ENCODE peak calls at places on chromosomes 13 and 19, in seven cellular contexts. E is NT2/D1, I is K562, Q is H1, O is HepG2, U is GM12878, M is HCT116. J is an unnamed sample.

GRCh38 chr13:74153316-74153715 is 19.1 kb upstream of the KLF12 start:
- DNase-seq in I (no peak), M (no peak), O (no peak), U (no peak), Q (no peak), E (no peak), J (no peak)

GRCh38 chr13:96229356-96229755 is 139.4 kb downstream of the HS6ST3 start:
- DNase-seq in U (no peak), O (peak), Q (no peak), E (peak), M (peak), I (peak), J (peak)

GRCh38 chr13:37615271-37615670 is 16.7 kb upstream of the POSTN start:
- DNase-seq in I (no peak), E (no peak), Q (no peak), U (no peak), M (no peak), O (no peak), J (no peak)

GRCh38 chr19:1254081-1254527 is 5.7 kb downstream of the MIDN start:
- DNase-seq in M (no peak), Q (no peak), I (no peak), O (no peak), E (no peak), U (no peak), J (no peak)

GRCh38 chr19:8611391-8611883 is 922 bp upstream of the ADAMTS10 start:
- DNase-seq in M (no peak), I (no peak), E (no peak), U (no peak), Q (no peak), O (no peak), J (peak)

GRCh38 chr19:17762505-17763229 is 11.4 kb downstream of the FCHO1 start:
- DNase-seq in M (no peak), I (peak), O (peak), Q (peak), E (no peak), U (no peak), J (peak)

GRCh38 chr19:51015691-51016267 is 3.7 kb downstream of the KLK10 start:
- DNase-seq in O (no peak), Q (no peak), M (no peak), I (no peak), E (no peak), U (no peak), J (no peak)

GRCh38 chr19:38929929-38930775 is at the start of gene SARS2:
- DNase-seq in E (peak), M (peak), O (peak), U (peak), I (peak), Q (peak), J (peak)

GRCh38 chr13:33109801-33110200 is 93.6 kb downstream of the KL start:
- DNase-seq in M (no peak), U (no peak), I (peak), Q (peak), O (no peak), E (no peak), J (no peak)

GRCh38 chr13:41271456-41272285 is 8.3 kb upstream of the MTRF1 start:
- DNase-seq in U (peak), M (no peak), I (no peak), Q (no peak), O (no peak), E (no peak), J (no peak)

GRCh38 chr13:45416521-45417125 is 1.6 kb downstream of the SLC25A30 start:
- DNase-seq in M (no peak), O (no peak), U (no peak), E (no peak), I (peak), Q (no peak), J (no peak)

GRCh38 chr13:57123660-57124059 is 17.1 kb upstream of the PRR20A start:
- DNase-seq in Q (no peak), E (no peak), U (no peak), M (no peak), I (no peak), O (no peak), J (no peak)

GRCh38 chr13:46097663-46098062 is 7.2 kb downstream of the CPB2 start:
- DNase-seq in U (no peak), M (no peak), I (no peak), E (no peak), Q (no peak), O (no peak), J (no peak)

GRCh38 chr13:114174529-114174941 is 4.5 kb upstream of the CFAP97D2 start:
- DNase-seq in Q (no peak), M (no peak), I (no peak), U (no peak), E (no peak), O (no peak), J (no peak)

GRCh38 chr19:46404884-46405658 is 8.3 kb downstream of the CCDC8 start:
- DNase-seq in Q (no peak), I (peak), O (peak), U (no peak), M (no peak), E (no peak), J (no peak)

GRCh38 chr13:91241249-91241648 is 106.2 kb upstream of the MIR17HG start:
- DNase-seq in I (no peak), Q (no peak), O (no peak), E (no peak), U (no peak), M (no peak), J (no peak)

GRCh38 chr19:33376423-33376822 is 2.9 kb downstream of the CEBPG start:
- DNase-seq in I (no peak), U (no peak), E (no peak), O (peak), Q (no peak), M (peak), J (no peak)

GRCh38 chr13:21812192-21812626 is 141.3 kb downstream of the FGF9 start:
- DNase-seq in O (peak), E (no peak), U (no peak), I (no peak), Q (no peak), M (no peak), J (no peak)

GRCh38 chr19:44614313-44614712 is 950 bp downstream of the IGSF23 start:
- DNase-seq in I (no peak), M (no peak), Q (no peak), O (no peak), E (no peak), U (no peak), J (no peak)

GRCh38 chr13:62875118-62875640 is 1459.5 kb upstream of the PCDH20 start:
- DNase-seq in Q (no peak), I (no peak), M (no peak), O (no peak), E (no peak), U (no peak), J (no peak)

GRCh38 chr19:34430738-34431625 is 2.8 kb downstream of the UBA2 start:
- DNase-seq in E (no peak), Q (no peak), U (no peak), O (peak), I (peak), M (peak), J (peak)

GRCh38 chr19:860481-861098 is 1.1 kb downstream of the CFD start:
- DNase-seq in M (peak), O (peak), E (no peak), Q (no peak), U (no peak), I (peak), J (peak)

GRCh38 chr13:45779901-45780300 is 71.7 kb downstream of the SIAH3 start:
- DNase-seq in M (no peak), U (no peak), O (no peak), E (no peak), Q (no peak), I (no peak), J (no peak)

GRCh38 chr13:113121183-113121927 is 1.2 kb upstream of the F10 start:
- DNase-seq in U (no peak), M (no peak), Q (no peak), E (no peak), O (no peak), I (no peak), J (no peak)

GRCh38 chr13:48333976-48334375 is 30.4 kb downstream of the RB1 start:
- DNase-seq in E (no peak), M (no peak), Q (no peak), U (no peak), O (no peak), I (no peak), J (no peak)

GRCh38 chr13:113832204-113832603 is 31.7 kb downstream of the GAS6 start:
- DNase-seq in U (no peak), Q (no peak), O (no peak), M (no peak), E (no peak), I (no peak), J (no peak)

GRCh38 chr13:101691326-101691725 is 238.9 kb downstream of the ITGBL1 start:
- DNase-seq in E (no peak), Q (no peak), M (no peak), O (no peak), U (no peak), I (no peak), J (no peak)

GRCh38 chr19:11169896-11170678 is 14.5 kb upstream of the SPC24 start:
- DNase-seq in I (no peak), O (no peak), M (no peak), E (no peak), U (no peak), Q (no peak), J (no peak)
- H3K4me3 ChIP-seq in I (no peak), O (no peak), M (no peak), E (no peak), U (no peak), Q (no peak), J (no peak)

GRCh38 chr13:109387438-109387837 is 398.9 kb downstream of the IRS2 start:
- DNase-seq in Q (no peak), E (no peak), U (no peak), O (no peak), I (no peak), M (no peak), J (no peak)

GRCh38 chr13:109389456-109389855 is 396.9 kb downstream of the IRS2 start:
- DNase-seq in U (no peak), I (no peak), M (no peak), O (no peak), Q (no peak), E (no peak), J (no peak)

GRCh38 chr13:109393045-109393444 is 393.3 kb downstream of the IRS2 start:
- DNase-seq in I (no peak), M (no peak), O (no peak), U (no peak), E (no peak), Q (no peak), J (no peak)

GRCh38 chr13:109390391-109390790 is 396.0 kb downstream of the IRS2 start:
- DNase-seq in U (no peak), M (no peak), I (no peak), Q (no peak), O (no peak), E (no peak), J (no peak)

GRCh38 chr13:109389892-109390345 is 396.5 kb downstream of the IRS2 start:
- DNase-seq in O (no peak), I (no peak), E (no peak), Q (no peak), U (no peak), M (no peak), J (no peak)
- TF ChIP-seq YY1 in O (no peak), I (no peak), E (no peak), Q (no peak), U (no peak), M (no peak), J (no peak)

DNA sequence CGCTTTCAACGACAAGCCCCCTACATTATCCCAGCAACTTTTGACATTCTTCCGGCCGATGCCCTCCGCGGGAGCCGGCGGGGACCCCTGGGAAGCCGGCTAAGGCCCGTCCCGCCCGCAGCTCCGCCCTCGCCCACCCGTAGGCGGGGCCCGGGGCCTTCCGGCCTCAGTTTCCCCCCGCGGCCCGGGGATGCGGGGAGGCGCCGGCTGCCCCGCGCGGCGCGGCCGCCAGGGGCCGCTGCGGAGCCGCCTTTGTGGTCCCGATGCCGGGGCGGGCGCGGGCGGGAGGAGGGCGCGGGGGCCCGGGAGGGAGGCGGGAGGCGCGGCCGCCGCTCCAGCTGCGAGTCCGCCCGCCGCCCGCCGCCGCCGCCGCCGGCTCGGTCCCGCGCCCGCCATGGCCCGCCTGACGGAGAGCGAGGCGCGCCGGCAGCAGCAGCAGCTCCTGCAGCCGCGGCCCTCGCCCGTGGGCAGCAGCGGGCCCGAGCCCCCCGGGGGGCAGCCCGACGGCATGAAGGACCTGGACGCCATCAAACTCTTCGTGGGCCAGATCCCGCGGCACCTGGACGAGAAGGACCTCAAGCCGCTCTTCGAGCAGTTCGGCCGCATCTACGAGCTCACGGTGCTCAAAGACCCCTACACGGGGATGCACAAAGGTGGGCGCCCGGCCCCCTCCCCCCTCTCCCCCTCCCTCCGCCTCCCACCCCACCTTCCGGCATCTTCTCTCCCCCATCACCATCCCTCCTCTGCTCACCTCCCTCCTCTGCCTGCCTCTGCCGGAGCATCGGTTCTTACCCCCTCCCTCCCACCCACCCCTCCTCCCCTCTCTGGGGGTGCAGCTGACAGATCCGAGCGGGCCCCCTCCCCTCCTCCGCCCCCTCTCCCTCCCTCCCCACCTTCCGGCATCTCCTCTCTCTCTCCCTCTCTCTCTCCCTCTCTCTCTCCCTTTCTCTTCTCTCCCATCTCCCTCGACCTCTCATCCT is at the start of gene CELF5:
- DNase-seq in Q (peak), E (no peak), O (no peak), I (peak), M (no peak), U (no peak), J (peak)
- H3K4me3 ChIP-seq in Q (peak), E (peak), O (no peak), I (peak), M (peak), U (no peak), J (peak)

DNA sequence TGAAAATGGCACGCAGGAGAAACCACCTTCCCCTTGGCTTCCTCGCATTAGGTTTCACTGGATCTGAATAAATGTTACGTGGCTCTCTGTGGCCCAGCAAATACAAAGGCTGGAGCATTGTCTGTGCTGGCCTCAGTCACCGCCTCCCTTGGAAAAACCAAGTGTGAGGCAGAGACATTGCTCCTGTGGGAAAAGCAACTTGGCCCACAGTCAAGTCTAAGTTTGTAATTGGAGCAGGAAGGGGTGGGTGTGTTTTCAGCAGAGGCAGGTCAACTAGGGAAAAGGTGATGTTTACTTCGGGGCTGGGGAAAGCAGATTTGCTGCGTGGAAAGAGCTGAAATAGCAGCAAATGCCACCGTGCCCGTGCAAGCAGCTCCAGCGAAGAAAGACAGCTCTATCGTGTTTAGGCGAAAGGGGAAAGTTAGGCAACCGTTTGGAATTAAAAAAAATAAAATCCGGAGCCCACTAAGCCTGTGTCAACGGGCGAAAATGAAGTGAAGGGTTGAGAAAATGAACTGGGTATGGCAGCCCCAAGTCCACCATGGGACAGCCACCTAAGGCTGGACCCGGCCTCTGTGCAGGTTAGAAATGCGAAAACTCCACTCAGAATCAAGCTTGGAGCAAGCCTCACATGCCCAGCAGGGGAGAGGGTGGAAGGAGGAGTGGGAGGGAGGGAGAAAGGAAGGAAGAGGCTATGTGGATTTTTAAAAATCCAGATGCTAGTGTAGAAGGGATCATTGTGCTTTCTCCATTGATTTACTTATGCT is 101.4 kb downstream of the IRS2 start:
- DNase-seq in Q (no peak), E (no peak), U (no peak), I (no peak), O (no peak), M (no peak), J (no peak)
- TF ChIP-seq YY1 in Q (no peak), E (no peak), U (no peak), I (no peak), O (no peak), M (no peak), J (no peak)

GRCh38 chr19:36719687-36720556 is 32.5 kb downstream of the ZNF567 start:
- DNase-seq in E (no peak), Q (no peak), U (no peak), M (no peak), O (no peak), I (no peak), J (no peak)
- H3K4me3 ChIP-seq in E (no peak), Q (no peak), U (no peak), M (no peak), O (no peak), I (no peak), J (no peak)

DNA sequence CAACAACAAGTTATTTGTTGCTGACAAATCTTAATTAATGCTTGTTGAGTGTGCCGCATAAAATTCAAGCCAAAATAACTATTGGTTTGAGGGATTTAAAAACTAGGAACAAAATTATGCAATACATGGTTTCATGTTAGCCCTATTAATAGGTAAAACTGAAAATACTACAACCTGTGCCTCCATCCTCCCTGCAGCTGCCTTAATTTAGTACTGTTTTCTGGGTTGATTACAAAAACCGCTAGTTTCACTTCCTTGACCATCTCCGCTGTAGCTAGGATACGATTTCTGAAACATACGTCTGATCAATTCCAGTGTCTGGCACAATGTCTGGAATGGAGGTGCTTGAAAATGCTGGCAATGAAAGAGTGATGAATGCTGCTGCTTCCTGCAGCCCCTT is 273.5 kb downstream of the SHISA2 start:
- DNase-seq in U (no peak), Q (no peak), I (no peak), O (no peak), M (no peak), E (no peak), J (no peak)
- TF ChIP-seq YY1 in U (no peak), Q (no peak), I (no peak), O (no peak), M (no peak), E (no peak), J (no peak)

GRCh38 chr13:26786651-26787295 is 26.2 kb upstream of the GPR12 start:
- DNase-seq in I (no peak), Q (no peak), U (no peak), O (no peak), E (no peak), M (no peak), J (no peak)

GRCh38 chr13:26784704-26785639 is 24.4 kb upstream of the GPR12 start:
- DNase-seq in Q (peak), O (no peak), M (no peak), E (no peak), U (no peak), I (no peak), J (no peak)

GRCh38 chr13:26787961-26788360 is 27.4 kb upstream of the GPR12 start:
- DNase-seq in I (no peak), E (no peak), M (no peak), Q (no peak), O (no peak), U (no peak), J (no peak)

GRCh38 chr13:26785845-26786630 is 25.5 kb upstream of the GPR12 start:
- DNase-seq in Q (peak), U (no peak), O (no peak), E (no peak), I (no peak), M (no peak), J (no peak)
- H3K4me3 ChIP-seq in Q (peak), U (peak), O (no peak), E (no peak), I (no peak), M (no peak), J (no peak)

GRCh38 chr13:110065780-110066179 is 241.2 kb downstream of the COL4A1 start:
- DNase-seq in U (no peak), E (no peak), O (no peak), Q (no peak), I (no peak), M (no peak), J (no peak)
- TF ChIP-seq YY1 in U (no peak), E (no peak), O (no peak), Q (no peak), I (no peak), M (no peak), J (no peak)

GRCh38 chr13:102774210-102774560 is 599 bp upstream of the TEX30 start:
- DNase-seq in O (no peak), E (no peak), M (no peak), Q (no peak), I (no peak), U (no peak), J (no peak)
- H3K4me3 ChIP-seq in O (no peak), E (peak), M (peak), Q (peak), I (peak), U (peak), J (peak)